ENCODE peak calls at places on chromosome 4, in ten cellular contexts. One of them, this sample, is unnamed.

GRCh38 chr4:7462509-7462971 is 27.8 kb upstream of the PSAPL1 start:
- DNase-seq in OCI-LY7: peak; percentile 4
- DNase-seq in AG09309: no peak
- DNase-seq in H4: no peak
- DNase-seq in cerebellum: peak; percentile 64
- DNase-seq in ACHN: peak; percentile 24
- DNase-seq in tibial nerve: no peak
- DNase-seq in astrocyte of the spinal cord: no peak
- DNase-seq in Jurkat, Clone E6-1: no peak
- DNase-seq in posterior cingulate gyrus: peak; percentile 54
- DNase-seq in this sample: peak; percentile 61

GRCh38 chr4:1723131-1723801 is 1.9 kb downstream of the TACC3 start:
- DNase-seq in tibial nerve: no peak
- DNase-seq in OCI-LY7: peak; percentile 94
- DNase-seq in ACHN: no peak
- DNase-seq in Jurkat, Clone E6-1: no peak
- DNase-seq in AG09309: no peak
- DNase-seq in cerebellum: no peak
- DNase-seq in H4: no peak
- DNase-seq in posterior cingulate gyrus: no peak
- DNase-seq in astrocyte of the spinal cord: no peak
- DNase-seq in this sample: no peak

GRCh38 chr4:165826166-165826565 is 46.9 kb upstream of the TLL1 start:
- DNase-seq in H4: no peak
- DNase-seq in astrocyte of the spinal cord: no peak
- DNase-seq in ACHN: no peak
- DNase-seq in cerebellum: no peak
- DNase-seq in tibial nerve: no peak
- DNase-seq in AG09309: no peak
- DNase-seq in posterior cingulate gyrus: no peak
- DNase-seq in Jurkat, Clone E6-1: no peak
- DNase-seq in OCI-LY7: no peak
- DNase-seq in this sample: no peak

GRCh38 chr4:152870605-152871004 is 65.5 kb upstream of the FHDC1 start:
- DNase-seq in tibial nerve: no peak
- DNase-seq in cerebellum: peak; percentile 55
- DNase-seq in H4: no peak
- DNase-seq in Jurkat, Clone E6-1: no peak
- DNase-seq in OCI-LY7: no peak
- DNase-seq in AG09309: no peak
- DNase-seq in ACHN: no peak
- DNase-seq in astrocyte of the spinal cord: no peak
- DNase-seq in posterior cingulate gyrus: no peak
- DNase-seq in this sample: no peak

GRCh38 chr4:141686146-141686775 is 49.9 kb downstream of the IL15 start:
- DNase-seq in cerebellum: no peak
- DNase-seq in astrocyte of the spinal cord: peak; percentile 70
- DNase-seq in ACHN: no peak
- DNase-seq in posterior cingulate gyrus: no peak
- DNase-seq in OCI-LY7: no peak
- DNase-seq in H4: peak; percentile 58
- DNase-seq in AG09309: no peak
- DNase-seq in Jurkat, Clone E6-1: no peak
- DNase-seq in tibial nerve: no peak
- DNase-seq in this sample: no peak

GRCh38 chr4:3513807-3514206 is 18.4 kb downstream of the LRPAP1 start:
- DNase-seq in posterior cingulate gyrus: no peak
- DNase-seq in cerebellum: no peak
- DNase-seq in AG09309: no peak
- DNase-seq in OCI-LY7: no peak
- DNase-seq in tibial nerve: no peak
- DNase-seq in ACHN: no peak
- DNase-seq in H4: no peak
- DNase-seq in Jurkat, Clone E6-1: no peak
- DNase-seq in astrocyte of the spinal cord: no peak
- DNase-seq in this sample: no peak

GRCh38 chr4:138348055-138348454 is 105.9 kb upstream of the SLC7A11 start:
- DNase-seq in H4: peak; percentile 30
- DNase-seq in AG09309: no peak
- DNase-seq in Jurkat, Clone E6-1: peak; percentile 90
- DNase-seq in ACHN: no peak
- DNase-seq in OCI-LY7: peak; percentile 2
- DNase-seq in posterior cingulate gyrus: no peak
- DNase-seq in astrocyte of the spinal cord: no peak
- DNase-seq in cerebellum: no peak
- DNase-seq in tibial nerve: no peak
- DNase-seq in this sample: no peak

GRCh38 chr4:2071912-2072867 is 13.1 kb downstream of the NAT8L start:
- DNase-seq in ACHN: no peak
- DNase-seq in OCI-LY7: no peak
- DNase-seq in astrocyte of the spinal cord: no peak
- DNase-seq in Jurkat, Clone E6-1: no peak
- DNase-seq in tibial nerve: no peak
- DNase-seq in posterior cingulate gyrus: no peak
- DNase-seq in AG09309: no peak
- DNase-seq in H4: no peak
- DNase-seq in cerebellum: peak; percentile 39
- DNase-seq in this sample: peak; percentile 69

GRCh38 chr4:56787380-56787779 is 34.1 kb downstream of the SPINK2 start:
- DNase-seq in AG09309: no peak
- DNase-seq in cerebellum: no peak
- DNase-seq in Jurkat, Clone E6-1: no peak
- DNase-seq in astrocyte of the spinal cord: no peak
- DNase-seq in H4: no peak
- DNase-seq in ACHN: no peak
- DNase-seq in OCI-LY7: no peak
- DNase-seq in tibial nerve: no peak
- DNase-seq in posterior cingulate gyrus: no peak
- DNase-seq in this sample: no peak

GRCh38 chr4:158208931-158209640 is 1.2 kb upstream of the TMEM144 start:
- DNase-seq in astrocyte of the spinal cord: no peak
- DNase-seq in H4: no peak
- DNase-seq in ACHN: no peak
- DNase-seq in Jurkat, Clone E6-1: no peak
- DNase-seq in AG09309: no peak
- DNase-seq in tibial nerve: no peak
- DNase-seq in OCI-LY7: no peak
- DNase-seq in cerebellum: no peak
- DNase-seq in posterior cingulate gyrus: no peak
- DNase-seq in this sample: no peak

GRCh38 chr4:106306561-106306960 is 9.4 kb downstream of the TBCK start:
- DNase-seq in posterior cingulate gyrus: no peak
- DNase-seq in cerebellum: no peak
- DNase-seq in H4: no peak
- DNase-seq in OCI-LY7: no peak
- DNase-seq in astrocyte of the spinal cord: no peak
- DNase-seq in AG09309: no peak
- DNase-seq in ACHN: no peak
- DNase-seq in Jurkat, Clone E6-1: no peak
- DNase-seq in tibial nerve: no peak
- DNase-seq in this sample: no peak

GRCh38 chr4:40822781-40823180 is 73.0 kb downstream of the NSUN7 start:
- DNase-seq in tibial nerve: no peak
- DNase-seq in OCI-LY7: no peak
- DNase-seq in AG09309: no peak
- DNase-seq in posterior cingulate gyrus: no peak
- DNase-seq in astrocyte of the spinal cord: no peak
- DNase-seq in cerebellum: no peak
- DNase-seq in ACHN: no peak
- DNase-seq in Jurkat, Clone E6-1: no peak
- DNase-seq in H4: no peak
- DNase-seq in this sample: no peak

GRCh38 chr4:153448003-153448731 is 18.0 kb upstream of the TMEM131L start:
- DNase-seq in cerebellum: no peak
- DNase-seq in posterior cingulate gyrus: no peak
- DNase-seq in AG09309: no peak
- DNase-seq in ACHN: no peak
- DNase-seq in tibial nerve: no peak
- DNase-seq in Jurkat, Clone E6-1: no peak
- DNase-seq in astrocyte of the spinal cord: peak; percentile 36
- DNase-seq in H4: peak; percentile 83
- DNase-seq in OCI-LY7: no peak
- DNase-seq in this sample: no peak

GRCh38 chr4:173171098-173171497 is 2.5 kb downstream of the GALNT7 start:
- DNase-seq in astrocyte of the spinal cord: peak; percentile 44
- DNase-seq in OCI-LY7: peak; percentile 36
- DNase-seq in H4: no peak
- DNase-seq in ACHN: peak; percentile 60
- DNase-seq in tibial nerve: no peak
- DNase-seq in posterior cingulate gyrus: no peak
- DNase-seq in AG09309: no peak
- DNase-seq in Jurkat, Clone E6-1: peak; percentile 47
- DNase-seq in cerebellum: peak; percentile 40
- DNase-seq in this sample: no peak

GRCh38 chr4:160213377-160213776 is 1110.5 kb downstream of the RAPGEF2 start:
- DNase-seq in AG09309: no peak
- DNase-seq in ACHN: no peak
- DNase-seq in H4: no peak
- DNase-seq in OCI-LY7: no peak
- DNase-seq in astrocyte of the spinal cord: no peak
- DNase-seq in Jurkat, Clone E6-1: no peak
- DNase-seq in cerebellum: no peak
- DNase-seq in tibial nerve: no peak
- DNase-seq in posterior cingulate gyrus: no peak
- DNase-seq in this sample: no peak

GRCh38 chr4:127139788-127140286 is 492.9 kb upstream of the INTU start:
- DNase-seq in astrocyte of the spinal cord: no peak
- DNase-seq in H4: no peak
- DNase-seq in tibial nerve: no peak
- DNase-seq in cerebellum: no peak
- DNase-seq in posterior cingulate gyrus: no peak
- DNase-seq in AG09309: no peak
- DNase-seq in OCI-LY7: no peak
- DNase-seq in ACHN: no peak
- DNase-seq in Jurkat, Clone E6-1: no peak
- DNase-seq in this sample: no peak

GRCh38 chr4:154877110-154877760 is 96.2 kb downstream of the RBM46 start:
- DNase-seq in ACHN: no peak
- DNase-seq in OCI-LY7: peak; percentile 1
- DNase-seq in H4: peak; percentile 55
- DNase-seq in posterior cingulate gyrus: no peak
- DNase-seq in Jurkat, Clone E6-1: peak; percentile 17
- DNase-seq in astrocyte of the spinal cord: peak; percentile 32
- DNase-seq in tibial nerve: no peak
- DNase-seq in AG09309: no peak
- DNase-seq in cerebellum: no peak
- DNase-seq in this sample: no peak

GRCh38 chr4:8189551-8190466 is 9.3 kb upstream of the SH3TC1 start:
- DNase-seq in AG09309: no peak
- DNase-seq in posterior cingulate gyrus: no peak
- DNase-seq in H4: no peak
- DNase-seq in cerebellum: no peak
- DNase-seq in OCI-LY7: no peak
- DNase-seq in ACHN: no peak
- DNase-seq in astrocyte of the spinal cord: no peak
- DNase-seq in Jurkat, Clone E6-1: no peak
- DNase-seq in tibial nerve: no peak
- DNase-seq in this sample: no peak

GRCh38 chr4:142512161-142512560 is 333.9 kb downstream of the INPP4B start:
- DNase-seq in AG09309: no peak
- DNase-seq in astrocyte of the spinal cord: no peak
- DNase-seq in OCI-LY7: no peak
- DNase-seq in posterior cingulate gyrus: no peak
- DNase-seq in ACHN: no peak
- DNase-seq in H4: no peak
- DNase-seq in cerebellum: no peak
- DNase-seq in tibial nerve: no peak
- DNase-seq in Jurkat, Clone E6-1: no peak
- DNase-seq in this sample: no peak

GRCh38 chr4:118363166-118363565 is 10.4 kb upstream of the PRSS12 start:
- DNase-seq in H4: no peak
- DNase-seq in AG09309: no peak
- DNase-seq in Jurkat, Clone E6-1: no peak
- DNase-seq in ACHN: no peak
- DNase-seq in tibial nerve: no peak
- DNase-seq in astrocyte of the spinal cord: no peak
- DNase-seq in posterior cingulate gyrus: no peak
- DNase-seq in OCI-LY7: no peak
- DNase-seq in cerebellum: no peak
- DNase-seq in this sample: no peak

GRCh38 chr4:146095091-146095690 is 80.3 kb upstream of the LSM6 start:
- DNase-seq in H4: peak; percentile 42
- DNase-seq in astrocyte of the spinal cord: peak; percentile 68
- DNase-seq in OCI-LY7: peak; percentile 73
- DNase-seq in cerebellum: no peak
- DNase-seq in Jurkat, Clone E6-1: peak; percentile 32
- DNase-seq in ACHN: peak; percentile 63
- DNase-seq in AG09309: peak; percentile 18
- DNase-seq in posterior cingulate gyrus: no peak
- DNase-seq in tibial nerve: no peak
- DNase-seq in this sample: peak; percentile 20

GRCh38 chr4:100188829-100189228 is 1.4 kb downstream of the DDIT4L start:
- DNase-seq in ACHN: no peak
- DNase-seq in Jurkat, Clone E6-1: no peak
- DNase-seq in posterior cingulate gyrus: no peak
- DNase-seq in cerebellum: no peak
- DNase-seq in astrocyte of the spinal cord: no peak
- DNase-seq in H4: no peak
- DNase-seq in OCI-LY7: no peak
- DNase-seq in tibial nerve: no peak
- DNase-seq in AG09309: no peak
- DNase-seq in this sample: no peak

GRCh38 chr4:1398686-1399507 is 7.3 kb downstream of the NKX1-1 start:
- DNase-seq in tibial nerve: peak; percentile 5
- DNase-seq in AG09309: no peak
- DNase-seq in posterior cingulate gyrus: peak; percentile 6
- DNase-seq in H4: no peak
- DNase-seq in OCI-LY7: no peak
- DNase-seq in ACHN: no peak
- DNase-seq in cerebellum: no peak
- DNase-seq in astrocyte of the spinal cord: no peak
- DNase-seq in Jurkat, Clone E6-1: no peak
- DNase-seq in this sample: no peak

GRCh38 chr4:172845281-172845680 is 323.3 kb upstream of the GALNT7 start:
- DNase-seq in posterior cingulate gyrus: no peak
- DNase-seq in OCI-LY7: no peak
- DNase-seq in H4: no peak
- DNase-seq in Jurkat, Clone E6-1: no peak
- DNase-seq in AG09309: no peak
- DNase-seq in astrocyte of the spinal cord: no peak
- DNase-seq in cerebellum: no peak
- DNase-seq in tibial nerve: no peak
- DNase-seq in ACHN: no peak
- DNase-seq in this sample: no peak

GRCh38 chr4:186695392-186695791 is 28.3 kb downstream of the FAT1 start:
- DNase-seq in cerebellum: no peak
- DNase-seq in Jurkat, Clone E6-1: no peak
- DNase-seq in astrocyte of the spinal cord: no peak
- DNase-seq in AG09309: no peak
- DNase-seq in posterior cingulate gyrus: no peak
- DNase-seq in tibial nerve: no peak
- DNase-seq in OCI-LY7: no peak
- DNase-seq in H4: no peak
- DNase-seq in ACHN: no peak
- DNase-seq in this sample: no peak

GRCh38 chr4:144754562-144755410 is 108.8 kb downstream of the HHIP start:
- DNase-seq in tibial nerve: no peak
- DNase-seq in posterior cingulate gyrus: no peak
- DNase-seq in H4: peak; percentile 25
- DNase-seq in ACHN: peak; percentile 25
- DNase-seq in AG09309: peak; percentile 14
- DNase-seq in astrocyte of the spinal cord: peak; percentile 77
- DNase-seq in OCI-LY7: no peak
- DNase-seq in Jurkat, Clone E6-1: peak; percentile 27
- DNase-seq in cerebellum: no peak
- DNase-seq in this sample: peak; percentile 70

GRCh38 chr4:38046735-38047487 is 86.7 kb downstream of the PTTG2 start:
- DNase-seq in tibial nerve: no peak
- DNase-seq in Jurkat, Clone E6-1: no peak
- DNase-seq in posterior cingulate gyrus: no peak
- DNase-seq in astrocyte of the spinal cord: peak; percentile 31
- DNase-seq in OCI-LY7: no peak
- DNase-seq in cerebellum: no peak
- DNase-seq in H4: no peak
- DNase-seq in ACHN: no peak
- DNase-seq in AG09309: no peak
- DNase-seq in this sample: no peak

GRCh38 chr4:147286846-147287587 is 193.9 kb upstream of the EDNRA start:
- DNase-seq in H4: no peak
- DNase-seq in cerebellum: no peak
- DNase-seq in astrocyte of the spinal cord: no peak
- DNase-seq in Jurkat, Clone E6-1: no peak
- DNase-seq in OCI-LY7: no peak
- DNase-seq in posterior cingulate gyrus: no peak
- DNase-seq in ACHN: no peak
- DNase-seq in AG09309: no peak
- DNase-seq in tibial nerve: no peak
- DNase-seq in this sample: no peak

This sample was measured in globus pallidus.